ENCODE peak calls at places on chromosome 9, in six cellular contexts. Y is ovary, U is aorta, A is stomach, R is tibial nerve, F is lung. T is an unnamed sample.

GRCh38 chr9:4491621-4491975 is 1.3 kb downstream of the SLC1A1 start:
- DNase-seq in Y (no peak), U (no peak), A (peak; percentile 31), R (no peak), F (peak; percentile 54), T (peak; percentile 67)

GRCh38 chr9:134624827-134625181 is 16.8 kb upstream of the COL5A1 start:
- DNase-seq in Y (no peak), U (peak; percentile 78), A (no peak), R (no peak), F (no peak), T (no peak)

GRCh38 chr9:132794730-132795380 is 83.2 kb downstream of the AK8 start:
- DNase-seq in Y (no peak), U (peak; percentile 35), A (no peak), R (no peak), F (no peak), T (peak; percentile 16)

GRCh38 chr9:88987646-88988045 is 3.6 kb upstream of the S1PR3 start:
- DNase-seq in Y (no peak), U (no peak), A (no peak), R (no peak), F (no peak), T (no peak)

GRCh38 chr9:76321185-76321828 is 72.9 kb downstream of the RFK start:
- DNase-seq in Y (no peak), U (no peak), A (no peak), R (no peak), F (no peak), T (no peak)

GRCh38 chr9:35696520-35697215 is 6.9 kb upstream of the TPM2 start:
- DNase-seq in Y (peak; percentile 62), U (peak; percentile 83), A (peak; percentile 83), R (peak; percentile 40), F (peak; percentile 55), T (peak; percentile 62)

GRCh38 chr9:110270211-110270995 is 14.1 kb upstream of the TXN start:
- DNase-seq in Y (no peak), U (no peak), A (no peak), R (no peak), F (no peak), T (no peak)

GRCh38 chr9:88819471-88819870 is 171.8 kb upstream of the S1PR3 start:
- DNase-seq in Y (no peak), U (no peak), A (no peak), R (no peak), F (no peak), T (no peak)

GRCh38 chr9:15696979-15697378 is 144.1 kb downstream of the CCDC171 start:
- DNase-seq in Y (no peak), U (no peak), A (no peak), R (no peak), F (no peak), T (no peak)

GRCh38 chr9:14221558-14221957 is 92.4 kb downstream of the NFIB start:
- DNase-seq in Y (no peak), U (no peak), A (no peak), R (no peak), F (no peak), T (peak; percentile 70)

GRCh38 chr9:105690742-105691141 is 3.6 kb upstream of the TMEM38B start:
- DNase-seq in Y (no peak), U (no peak), A (no peak), R (no peak), F (no peak), T (no peak)

GRCh38 chr9:71552480-71552879 is 215.8 kb downstream of the CEMIP2 start:
- DNase-seq in Y (no peak), U (no peak), A (no peak), R (no peak), F (no peak), T (no peak)

GRCh38 chr9:111148994-111149759 is 110.9 kb upstream of the LPAR1 start:
- DNase-seq in Y (no peak), U (no peak), A (no peak), R (no peak), F (no peak), T (peak; percentile 11)

GRCh38 chr9:78436873-78437272 is 139.9 kb downstream of the PSAT1 start:
- DNase-seq in Y (no peak), U (no peak), A (no peak), R (no peak), F (no peak), T (no peak)
- H3K4me1 ChIP-seq in Y (peaks cover 2% of the 10 kb centered on the region), U (no peaks in the 10 kb centered on the region), A (no peaks in the 10 kb centered on the region), R (peaks cover 21% of the 10 kb centered on the region), F (no peaks in the 10 kb centered on the region), T (no peaks in the 10 kb centered on the region)

GRCh38 chr9:93098236-93098946 is 2.4 kb downstream of the CARD19 start:
- DNase-seq in Y (peak; percentile 88), U (peak; percentile 98), A (peak; percentile 85), R (peak; percentile 65), F (peak; percentile 90), T (peak; percentile 85)
- H3K27ac ChIP-seq in Y (peak overlapping the region; percentile 79), U (peak overlapping the region; percentile 71), A (peak overlapping the region; percentile 97), R (peak overlapping the region; percentile 71), F (peak overlapping the region; percentile 10), T (peak overlapping the region; percentile 81)

DNA sequence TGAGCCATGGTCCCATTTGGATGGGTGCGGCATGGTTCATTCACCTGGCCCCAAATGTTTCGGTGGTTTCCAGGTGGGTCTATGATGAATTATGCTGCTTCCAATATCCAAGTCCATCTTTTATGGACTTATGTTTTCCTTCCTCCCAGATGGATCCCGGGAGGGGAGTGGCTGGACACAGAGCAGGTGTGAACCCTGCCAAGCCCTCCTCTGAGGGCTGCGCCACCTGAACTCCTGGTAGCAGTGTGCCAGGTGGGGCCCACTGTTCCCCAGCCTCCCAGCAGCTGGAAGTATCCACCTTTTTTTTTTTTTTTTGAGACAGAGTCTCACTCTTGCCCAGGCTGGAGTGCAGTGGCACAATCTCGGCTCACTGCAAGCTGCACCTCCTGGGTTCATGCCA is 42.9 kb downstream of the WNK2 start:
- DNase-seq in Y (no peak), U (no peak), A (no peak), R (no peak), F (no peak), T (peak; percentile 92)
- H3K4me1 ChIP-seq in Y (no peaks in the 10 kb centered on the region), U (no peaks in the 10 kb centered on the region), A (peaks cover 32% of the 10 kb centered on the region), R (peaks cover 11% of the 10 kb centered on the region), F (peaks cover 3% of the 10 kb centered on the region), T (peaks cover 15% of the 10 kb centered on the region)

DNA sequence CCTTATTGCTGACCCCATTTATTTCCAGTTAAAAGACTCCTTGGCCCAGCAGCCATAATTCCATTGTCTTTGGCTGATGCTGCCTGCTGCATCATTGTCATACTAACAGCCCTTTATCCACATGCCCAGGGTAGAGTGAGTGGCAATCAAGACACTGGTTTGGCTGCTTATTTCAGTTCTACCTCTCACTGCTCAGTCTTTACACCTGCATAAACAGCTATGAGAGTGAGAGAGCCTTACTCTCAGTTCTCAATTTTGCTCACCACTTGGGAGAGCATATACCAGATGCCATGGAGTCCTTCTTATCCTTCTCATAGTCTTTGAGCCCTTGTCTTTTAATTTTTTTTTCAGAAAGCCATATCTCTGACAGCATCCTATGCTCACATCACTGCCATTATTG is 596.9 kb upstream of the CYLC2 start:
- DNase-seq in Y (no peak), U (no peak), A (no peak), R (no peak), F (no peak), T (no peak)
- H3K27ac ChIP-seq in Y (no peak overlapping the region), U (no peak overlapping the region), A (no peak overlapping the region), R (no peak overlapping the region), F (no peak overlapping the region), T (no peak overlapping the region)

GRCh38 chr9:127949827-127950512 is 12.3 kb upstream of the DPM2 start:
- DNase-seq in Y (no peak), U (no peak), A (no peak), R (no peak), F (no peak), T (no peak)
- H3K4me1 ChIP-seq in Y (peaks cover 18% of the 10 kb centered on the region), U (no peaks in the 10 kb centered on the region), A (peaks cover 34% of the 10 kb centered on the region), R (peaks cover 98% of the 10 kb centered on the region), F (peaks cover 3% of the 10 kb centered on the region), T (peaks cover 17% of the 10 kb centered on the region)

DNA sequence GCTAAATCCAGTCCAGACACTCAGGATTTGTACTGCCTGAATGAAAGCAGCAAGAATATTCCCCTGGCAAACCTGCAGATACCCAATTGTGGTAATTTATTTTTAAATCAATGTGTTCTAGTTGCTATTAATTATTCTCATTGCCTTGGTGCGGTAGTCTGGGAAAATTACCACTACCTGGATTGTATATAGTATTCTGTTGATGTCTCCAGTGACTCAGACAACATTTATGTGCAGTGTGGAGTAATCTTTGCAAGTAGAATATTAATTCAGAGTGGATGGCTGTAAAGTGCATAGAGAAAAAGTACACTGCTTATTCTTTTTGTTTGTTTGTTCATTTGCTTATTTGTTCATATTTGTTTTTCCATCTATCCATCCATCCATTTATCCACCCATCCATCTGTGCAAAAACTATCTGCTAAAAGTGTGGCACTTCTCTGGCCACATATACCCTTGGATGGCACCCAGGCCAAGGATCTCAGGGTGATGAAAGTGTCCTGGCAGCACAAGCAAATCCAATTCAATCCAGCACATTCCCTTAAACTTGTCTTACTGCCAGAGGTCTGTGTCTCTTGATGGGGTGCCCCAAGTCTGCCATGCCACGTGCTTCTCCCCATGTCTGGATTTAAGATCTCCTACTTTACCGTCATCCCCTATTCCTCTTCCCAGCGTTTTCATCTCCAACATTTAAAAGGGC is 41.3 kb downstream of the NTRK2 start:
- DNase-seq in Y (no peak), U (no peak), A (no peak), R (no peak), F (no peak), T (no peak)
- H3K27ac ChIP-seq in Y (no peak overlapping the region), U (no peak overlapping the region), A (no peak overlapping the region), R (peak overlapping the region; percentile 5), F (no peak overlapping the region), T (no peak overlapping the region)

DNA sequence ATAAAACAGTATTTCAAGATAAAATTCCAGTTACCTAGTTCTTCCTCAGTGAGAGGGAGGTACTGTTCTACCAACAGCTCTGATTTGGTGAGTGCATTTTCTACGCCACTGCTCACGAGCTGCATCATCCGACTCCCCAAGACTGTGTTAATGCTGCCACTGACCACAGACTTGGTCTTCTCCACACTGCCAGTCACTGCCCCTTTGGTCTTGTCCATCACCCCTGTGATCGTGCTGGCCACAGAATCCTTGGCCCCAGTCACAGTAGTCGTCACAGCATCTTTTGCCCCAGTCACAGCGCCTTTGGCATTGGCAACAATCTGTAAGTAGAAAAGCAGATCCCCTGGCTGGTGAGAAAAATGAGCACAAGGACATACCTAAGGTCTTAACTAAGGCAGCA is 6.4 kb downstream of the PLIN2 start:
- DNase-seq in Y (no peak), U (no peak), A (no peak), R (no peak), F (no peak), T (no peak)
- H3K4me1 ChIP-seq in Y (no peaks in the 10 kb centered on the region), U (no peaks in the 10 kb centered on the region), A (peaks cover 19% of the 10 kb centered on the region), R (peaks cover 13% of the 10 kb centered on the region), F (peaks cover 4% of the 10 kb centered on the region), T (peaks cover 3% of the 10 kb centered on the region)

GRCh38 chr9:126658964-126659555 is 45.3 kb downstream of the LMX1B start:
- DNase-seq in Y (no peak), U (no peak), A (no peak), R (no peak), F (no peak), T (no peak)
- H3K27ac ChIP-seq in Y (no peak overlapping the region), U (no peak overlapping the region), A (no peak overlapping the region), R (no peak overlapping the region), F (no peak overlapping the region), T (no peak overlapping the region)